ENCODE peak calls at places on chromosomes 5 and 9, in four cellular contexts. One of them, this sample, is unnamed.

GRCh38 chr9:9612270-9612669 is 1000.5 kb downstream of the PTPRD start:
- DNase-seq in testis: no peak
- DNase-seq in neural crest cell: no peak
- DNase-seq in upper lobe of right lung: no peak
- DNase-seq in this sample: no peak

GRCh38 chr5:133945561-133945960 is 22.9 kb downstream of the C5orf15 start:
- DNase-seq in neural crest cell: no peak
- DNase-seq in testis: no peak
- DNase-seq in upper lobe of right lung: no peak
- DNase-seq in this sample: no peak

GRCh38 chr9:6944093-6944551 is 186.3 kb downstream of the KDM4C start:
- DNase-seq in upper lobe of right lung: no peak
- DNase-seq in neural crest cell: no peak
- DNase-seq in testis: no peak
- DNase-seq in this sample: no peak

GRCh38 chr9:95096381-95096780 is 221.1 kb downstream of the FANCC start:
- DNase-seq in neural crest cell: no peak
- DNase-seq in testis: no peak
- DNase-seq in upper lobe of right lung: no peak
- DNase-seq in this sample: no peak

GRCh38 chr5:136053336-136054121 is 24.7 kb downstream of the TGFBI start:
- DNase-seq in upper lobe of right lung: no peak
- DNase-seq in neural crest cell: no peak
- DNase-seq in testis: no peak
- DNase-seq in this sample: no peak

GRCh38 chr9:73847536-73847935 is 649.6 kb upstream of the RORB start:
- DNase-seq in upper lobe of right lung: no peak
- DNase-seq in neural crest cell: no peak
- DNase-seq in testis: no peak
- DNase-seq in this sample: no peak

GRCh38 chr5:3590967-3591900 is 4.4 kb upstream of the IRX1 start:
- DNase-seq in neural crest cell: no peak
- DNase-seq in upper lobe of right lung: no peak
- DNase-seq in testis: no peak
- DNase-seq in this sample: no peak

GRCh38 chr5:152107225-152107624 is 182.6 kb upstream of the GLRA1 start:
- DNase-seq in neural crest cell: no peak
- DNase-seq in upper lobe of right lung: no peak
- DNase-seq in testis: no peak
- DNase-seq in this sample: no peak

GRCh38 chr5:141172381-141173204 is at the start of gene PCDHB7:
- DNase-seq in upper lobe of right lung: no peak
- DNase-seq in neural crest cell: peak; percentile 12
- DNase-seq in testis: peak; percentile 70
- DNase-seq in this sample: no peak

GRCh38 chr5:5659066-5659465 is 236.6 kb downstream of the ICE1 start:
- DNase-seq in upper lobe of right lung: no peak
- DNase-seq in neural crest cell: no peak
- DNase-seq in testis: no peak
- DNase-seq in this sample: no peak

GRCh38 chr9:2781336-2781735 is 62.6 kb downstream of the PUM3 start:
- DNase-seq in testis: no peak
- DNase-seq in upper lobe of right lung: no peak
- DNase-seq in neural crest cell: no peak
- DNase-seq in this sample: no peak

GRCh38 chr9:131627326-131627845 is 82.1 kb downstream of the PRRT1B start:
- DNase-seq in upper lobe of right lung: peak; percentile 53
- DNase-seq in neural crest cell: no peak
- DNase-seq in testis: no peak
- DNase-seq in this sample: no peak

GRCh38 chr9:3969846-3970245 is 330.0 kb downstream of the GLIS3 start:
- DNase-seq in testis: no peak
- DNase-seq in upper lobe of right lung: no peak
- DNase-seq in neural crest cell: no peak
- DNase-seq in this sample: no peak

DNA sequence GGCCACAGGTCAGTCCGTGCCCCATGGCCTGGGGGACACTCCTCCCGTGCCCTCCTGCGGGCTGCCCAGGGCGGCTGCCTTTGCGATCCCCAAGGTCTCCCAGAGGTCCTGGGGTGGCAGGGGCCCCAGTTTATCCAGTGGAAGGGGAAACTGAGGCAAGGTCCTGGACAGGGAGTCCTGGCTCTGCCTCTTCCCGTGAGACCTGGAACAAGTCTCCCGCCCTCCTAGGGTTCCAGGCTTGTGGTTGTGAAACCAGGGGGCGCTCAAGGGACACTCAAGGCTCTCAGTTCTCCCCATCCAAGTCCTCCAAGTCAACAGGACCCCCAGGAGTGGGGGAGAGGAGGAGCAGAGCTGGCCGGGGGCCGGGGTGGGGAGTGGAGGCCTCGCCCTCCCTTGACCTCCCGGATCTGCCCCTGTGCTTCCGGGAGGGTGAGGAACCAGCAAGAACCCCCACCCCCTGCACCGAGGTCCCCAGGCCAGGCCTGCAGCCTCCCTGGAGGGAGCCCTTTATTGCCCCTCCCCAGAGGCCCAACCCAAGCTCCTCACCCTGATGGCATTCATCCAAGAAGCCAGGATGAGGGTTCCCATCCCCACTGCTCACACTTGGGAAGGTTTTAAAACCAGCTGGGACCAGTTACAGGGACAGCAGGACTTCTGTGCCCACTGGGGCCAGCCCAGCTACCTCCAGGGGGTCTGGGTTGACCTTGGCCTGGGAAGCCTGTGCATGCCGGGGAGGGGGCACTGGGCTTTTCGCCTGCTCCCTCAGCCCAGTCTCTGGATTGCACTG is 24.7 kb upstream of the TMEM250 start:
- DNase-seq in testis: no peak
- DNase-seq in neural crest cell: no peak
- DNase-seq in upper lobe of right lung: no peak
- DNase-seq in this sample: no peak
- TF ChIP-seq CTCF in testis: no peak
- TF ChIP-seq CTCF in neural crest cell: peak; percentile 51
- TF ChIP-seq CTCF in upper lobe of right lung: peak; percentile 14
- TF ChIP-seq CTCF in this sample: peak; percentile 68

GRCh38 chr5:34501840-34502239 is 154.3 kb upstream of the RAI14 start:
- DNase-seq in neural crest cell: no peak
- DNase-seq in testis: no peak
- DNase-seq in upper lobe of right lung: no peak
- DNase-seq in this sample: no peak

GRCh38 chr5:34499001-34499734 is 157.0 kb upstream of the RAI14 start:
- DNase-seq in upper lobe of right lung: no peak
- DNase-seq in neural crest cell: no peak
- DNase-seq in testis: no peak
- DNase-seq in this sample: no peak

GRCh38 chr5:34498582-34498981 is 157.5 kb upstream of the RAI14 start:
- DNase-seq in neural crest cell: no peak
- DNase-seq in upper lobe of right lung: no peak
- DNase-seq in testis: no peak
- DNase-seq in this sample: no peak

GRCh38 chr5:34500236-34500836 is 155.8 kb upstream of the RAI14 start:
- DNase-seq in neural crest cell: no peak
- DNase-seq in testis: no peak
- DNase-seq in upper lobe of right lung: no peak
- DNase-seq in this sample: no peak

GRCh38 chr5:34501033-34501432 is 155.1 kb upstream of the RAI14 start:
- DNase-seq in testis: no peak
- DNase-seq in upper lobe of right lung: no peak
- DNase-seq in neural crest cell: no peak
- DNase-seq in this sample: no peak
- TF ChIP-seq CTCF in testis: no peak
- TF ChIP-seq CTCF in upper lobe of right lung: no peak
- TF ChIP-seq CTCF in neural crest cell: no peak
- TF ChIP-seq CTCF in this sample: no peak

DNA sequence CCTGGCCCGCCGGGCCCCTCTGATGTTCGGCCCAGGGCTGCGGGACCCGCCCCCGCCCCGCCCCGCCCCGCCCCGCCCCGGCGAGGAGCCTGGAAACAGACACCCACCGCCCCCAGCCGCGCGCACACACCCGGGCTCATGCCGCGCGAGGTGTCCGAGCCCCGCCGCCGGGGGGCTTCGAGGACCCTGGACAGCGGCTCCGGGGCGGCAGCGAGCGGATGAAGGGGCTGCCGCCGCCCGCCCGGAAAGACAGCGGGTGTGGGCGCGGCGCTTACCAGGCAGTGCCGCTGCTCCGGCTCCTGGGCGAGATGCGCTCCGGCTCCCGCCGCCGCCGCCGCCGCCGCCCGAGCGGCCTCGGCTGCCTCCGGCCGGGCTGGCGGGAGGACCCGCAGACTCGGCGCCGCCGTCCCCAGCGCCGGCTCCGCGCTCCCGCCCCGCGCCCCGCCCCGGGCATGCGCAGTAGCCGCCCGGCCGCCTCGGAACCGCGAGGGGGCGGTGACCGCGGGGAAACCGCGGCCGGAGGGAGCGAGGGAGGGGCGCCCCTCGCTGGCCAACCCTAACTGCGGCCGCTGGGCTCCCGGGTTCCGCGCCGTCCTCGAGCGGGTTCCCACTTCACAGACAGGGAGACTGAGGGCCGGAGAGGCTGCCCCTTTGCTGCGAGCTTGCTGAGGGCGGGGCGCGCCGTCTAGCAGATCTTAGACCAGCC is at the start of gene GPRIN1:
- DNase-seq in testis: peak; percentile 43
- DNase-seq in neural crest cell: peak; percentile 70
- DNase-seq in upper lobe of right lung: peak; percentile 75
- DNase-seq in this sample: no peak
- TF ChIP-seq CTCF in testis: peak; percentile 20
- TF ChIP-seq CTCF in neural crest cell: peak; percentile 37
- TF ChIP-seq CTCF in upper lobe of right lung: peak; percentile 26
- TF ChIP-seq CTCF in this sample: peak; percentile 68

DNA sequence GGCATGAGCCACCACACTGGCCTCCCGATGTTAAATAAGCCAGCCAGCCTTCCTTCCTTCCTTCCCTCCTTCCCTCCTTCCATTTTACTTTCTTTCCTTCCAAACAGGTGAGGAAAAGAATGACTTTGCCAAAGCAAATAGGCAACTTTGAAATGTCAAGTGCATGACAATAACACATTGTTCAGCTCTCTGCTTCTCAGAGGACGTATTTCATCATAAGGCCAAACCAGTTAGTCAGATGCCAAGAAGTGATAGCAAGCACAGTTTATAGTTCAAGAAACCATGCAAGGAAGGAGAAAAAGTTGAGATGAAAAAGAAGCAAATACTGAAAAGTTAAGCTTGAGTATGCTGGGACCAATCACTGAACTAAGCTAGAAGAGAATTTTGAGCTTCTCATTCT is 29.5 kb downstream of the POU4F3 start:
- DNase-seq in upper lobe of right lung: no peak
- DNase-seq in neural crest cell: no peak
- DNase-seq in testis: no peak
- DNase-seq in this sample: no peak
- TF ChIP-seq CTCF in upper lobe of right lung: no peak
- TF ChIP-seq CTCF in neural crest cell: no peak
- TF ChIP-seq CTCF in testis: no peak
- TF ChIP-seq CTCF in this sample: no peak

This sample was measured in chondrocyte.